ENCODE peak calls at places on chromosomes 2 and 18, in six cellular contexts. W is breast epithelium; M is occipital lobe; Q is activated T-cell treated with anti-CD3 and anti-CD28 coated beads, Interleukin-2, amount 50 U/mL, for 4 hours; K is fibroblast of mammary gland; H is activated CD4-positive, alpha-beta T cell treated with anti-CD3 and anti-CD28 coated beads for 48 hours. U is an unnamed sample.

GRCh38 chr2:209525336-209525735 is 101.5 kb downstream of the MAP2 start:
- DNase-seq in H (no peak), W (no peak), M (no peak), K (no peak), Q (no peak), U (no peak)

GRCh38 chr2:42106257-42106816 is 58.5 kb downstream of the PKDCC start:
- DNase-seq in K (no peak), Q (no peak), H (no peak), W (no peak), M (no peak), U (no peak)

GRCh38 chr18:48836806-48837615 is 113.8 kb downstream of the SMAD7 start:
- DNase-seq in Q (no peak), K (no peak), W (no peak), M (no peak), H (no peak), U (no peak)

GRCh38 chr2:1993711-1994682 is 249.7 kb upstream of the PXDN start:
- DNase-seq in M (no peak), K (peak), H (no peak), Q (no peak), W (no peak), U (no peak)

GRCh38 chr18:5106730-5107129 is 90.3 kb downstream of the AKAIN1 start:
- DNase-seq in W (no peak), K (no peak), M (no peak), H (no peak), Q (no peak), U (no peak)

GRCh38 chr2:12619975-12620374 is 96.8 kb upstream of the TRIB2 start:
- DNase-seq in H (peak), W (peak), Q (no peak), M (no peak), K (peak), U (no peak)

GRCh38 chr2:225040862-225041209 is 1.4 kb downstream of the DOCK10 start:
- DNase-seq in W (no peak), H (peak), M (no peak), K (peak), Q (peak), U (no peak)

GRCh38 chr2:38416296-38417036 is 39.4 kb upstream of the ATL2 start:
- DNase-seq in Q (no peak), W (no peak), M (no peak), H (no peak), K (no peak), U (no peak)

GRCh38 chr2:69667805-69668382 is 24.4 kb upstream of the AAK1 start:
- DNase-seq in W (no peak), Q (no peak), M (no peak), K (peak), H (no peak), U (no peak)

GRCh38 chr2:60775048-60775639 is 19.1 kb downstream of the PAPOLG start:
- DNase-seq in Q (no peak), K (no peak), M (no peak), W (no peak), H (no peak), U (no peak)

GRCh38 chr2:12075603-12076002 is 329.2 kb downstream of the LPIN1 start:
- DNase-seq in K (no peak), Q (no peak), W (no peak), M (no peak), H (no peak), U (no peak)

GRCh38 chr2:210561482-210561881 is 5.1 kb downstream of the CPS1 start:
- DNase-seq in W (no peak), K (no peak), M (no peak), Q (no peak), H (no peak), U (no peak)

GRCh38 chr2:188984126-188984525 is 10.0 kb downstream of the COL3A1 start:
- DNase-seq in Q (no peak), W (no peak), H (no peak), M (no peak), K (peak), U (no peak)

GRCh38 chr2:106843001-106843909 is 42.7 kb downstream of the ST6GAL2 start:
- DNase-seq in W (no peak), K (no peak), H (no peak), Q (no peak), M (no peak), U (no peak)

GRCh38 chr18:36769611-36770314 is 59.0 kb downstream of the TPGS2 start:
- DNase-seq in K (no peak), Q (no peak), M (no peak), W (no peak), H (peak), U (no peak)

GRCh38 chr2:46534589-46534988 is 55.2 kb downstream of the TMEM247 start:
- DNase-seq in M (no peak), W (no peak), K (no peak), H (no peak), Q (no peak), U (no peak)

GRCh38 chr2:172434821-172435607 is 7.6 kb downstream of the ITGA6 start:
- DNase-seq in Q (no peak), K (no peak), W (no peak), H (no peak), M (no peak), U (no peak)

GRCh38 chr2:6545795-6546194 is 319.9 kb downstream of the CMPK2 start:
- DNase-seq in M (no peak), Q (no peak), K (no peak), W (no peak), H (no peak), U (no peak)

GRCh38 chr2:172693529-172694185 is 42.0 kb upstream of the RAPGEF4 start:
- DNase-seq in M (no peak), W (no peak), H (no peak), K (peak), Q (no peak), U (no peak)

GRCh38 chr2:42249887-42250286 is 80.7 kb downstream of the EML4 start:
- DNase-seq in H (no peak), Q (no peak), W (no peak), K (no peak), M (no peak), U (peak)

GRCh38 chr2:187210726-187211125 is 237.3 kb downstream of the CALCRL start:
- DNase-seq in Q (no peak), H (no peak), M (no peak), W (no peak), K (no peak), U (no peak)

GRCh38 chr2:726158-726557 is 49.0 kb upstream of the TMEM18 start:
- DNase-seq in M (no peak), H (no peak), K (no peak), Q (no peak), W (no peak), U (no peak)

GRCh38 chr18:40415821-40416220 is 1539.2 kb upstream of the PIK3C3 start:
- DNase-seq in K (no peak), H (no peak), M (no peak), Q (no peak), W (no peak), U (no peak)

GRCh38 chr2:196925445-196925767 is 1.1 kb downstream of the PGAP1 start:
- DNase-seq in Q (no peak), M (no peak), K (peak), H (no peak), W (no peak), U (no peak)

GRCh38 chr2:85549826-85550225 is 10.9 kb downstream of the MAT2A start:
- DNase-seq in M (no peak), Q (no peak), W (no peak), K (peak), H (no peak), U (no peak)

GRCh38 chr2:36812196-36812595 is 115.7 kb downstream of the VIT start:
- DNase-seq in W (no peak), Q (no peak), M (no peak), K (peak), H (no peak), U (no peak)

GRCh38 chr2:168181825-168182224 is 65.6 kb downstream of the STK39 start:
- DNase-seq in K (no peak), H (no peak), Q (no peak), W (no peak), M (no peak), U (peak)

GRCh38 chr2:191612496-191612895 is 65.4 kb upstream of the NABP1 start:
- DNase-seq in H (no peak), Q (no peak), K (peak), M (no peak), W (no peak), U (no peak)

GRCh38 chr18:31171159-31171839 is 8.6 kb upstream of the DSC1 start:
- DNase-seq in Q (no peak), W (no peak), K (no peak), M (no peak), H (no peak), U (no peak)

GRCh38 chr18:24368749-24369148 is 28.9 kb downstream of the OSBPL1A start:
- DNase-seq in H (peak), Q (peak), W (no peak), K (no peak), M (no peak), U (no peak)

GRCh38 chr2:190722825-190723224 is 73.9 kb downstream of the NAB1 start:
- DNase-seq in M (no peak), K (no peak), W (no peak), Q (no peak), H (peak), U (no peak)